ENCODE peak calls at places on chromosomes 7 and 10, in four cellular contexts. W is mesendoderm; Z is heart right ventricle; G is CD8-positive, alpha-beta memory T cell. H is an unnamed sample.

GRCh38 chr10:69838853-69839252 is 37.1 kb downstream of the COL13A1 start:
- DNase-seq in W (peak; percentile 61), Z (no peak), G (no peak), H (no peak)

GRCh38 chr7:138186951-138187351 is 110.7 kb downstream of the AKR1D1 start:
- DNase-seq in W (no peak), Z (no peak), G (no peak), H (no peak)

GRCh38 chr10:124677871-124678565 is 66.2 kb downstream of the FAM53B start:
- DNase-seq in W (no peak), Z (peak; percentile 61), G (no peak), H (peak; percentile 44)

GRCh38 chr7:66937940-66938339 is 16.9 kb downstream of the TMEM248 start:
- DNase-seq in W (no peak), Z (no peak), G (no peak), H (no peak)

GRCh38 chr7:96823274-96823673 is 113.6 kb upstream of the SEM1 start:
- DNase-seq in W (no peak), Z (no peak), G (no peak), H (no peak)

GRCh38 chr7:150379590-150380379 is 655 bp downstream of the ZNF775 start:
- DNase-seq in W (no peak), Z (no peak), G (no peak), H (no peak)

GRCh38 chr7:151439855-151440798 is at the start of gene CRYGN:
- DNase-seq in W (peak; percentile 71), Z (no peak), G (no peak), H (no peak)

GRCh38 chr10:120600871-120601644 is 144.0 kb downstream of the PLPP4 start:
- DNase-seq in W (peak; percentile 77), Z (no peak), G (no peak), H (no peak)

GRCh38 chr7:23539494-23539907 is 7.7 kb upstream of the TRA2A start:
- DNase-seq in W (no peak), Z (no peak), G (peak; percentile 26), H (no peak)

GRCh38 chr7:154785898-154786297 is 217.0 kb downstream of the PAXIP1 start:
- DNase-seq in W (no peak), Z (no peak), G (no peak), H (no peak)

GRCh38 chr7:76187246-76187645 is 14.4 kb upstream of the SRRM3 start:
- DNase-seq in W (no peak), Z (no peak), G (no peak), H (no peak)

GRCh38 chr10:86747796-86748581 is 8.4 kb upstream of the BMPR1A start:
- DNase-seq in W (no peak), Z (no peak), G (no peak), H (no peak)

GRCh38 chr10:121511943-121512342 is 86.3 kb downstream of the FGFR2 start:
- DNase-seq in W (peak; percentile 87), Z (no peak), G (no peak), H (no peak)

GRCh38 chr7:48780862-48781261 is 143.5 kb upstream of the CDC14C start:
- DNase-seq in W (no peak), Z (no peak), G (no peak), H (no peak)

GRCh38 chr7:94190599-94191061 is 186.5 kb upstream of the BET1 start:
- DNase-seq in W (no peak), Z (no peak), G (no peak), H (no peak)

GRCh38 chr7:65938336-65938895 is 43.6 kb downstream of the GUSB start:
- DNase-seq in W (no peak), Z (no peak), G (no peak), H (no peak)

GRCh38 chr10:84599254-84599653 is 270.9 kb downstream of the CCSER2 start:
- DNase-seq in W (peak; percentile 39), Z (no peak), G (no peak), H (no peak)

GRCh38 chr7:36473454-36474282 is 84.0 kb downstream of the ANLN start:
- DNase-seq in W (peak; percentile 57), Z (peak; percentile 29), G (no peak), H (peak; percentile 37)

GRCh38 chr7:106054971-106055370 is 57.1 kb downstream of the SYPL1 start:
- DNase-seq in W (peak; percentile 21), Z (no peak), G (no peak), H (no peak)

GRCh38 chr10:5948999-5949759 is 28.2 kb downstream of the IL15RA start:
- DNase-seq in W (peak; percentile 75), Z (peak; percentile 54), G (no peak), H (peak; percentile 81)

GRCh38 chr7:151884276-151885201 is 7.6 kb upstream of the PRKAG2 start:
- DNase-seq in W (no peak), Z (no peak), G (no peak), H (no peak)

GRCh38 chr10:132121511-132121830 is 55.7 kb downstream of the JAKMIP3 start:
- DNase-seq in W (no peak), Z (no peak), G (no peak), H (no peak)

GRCh38 chr10:44415121-44415520 is 30.2 kb upstream of the CXCL12 start:
- DNase-seq in W (no peak), Z (no peak), G (no peak), H (no peak)

GRCh38 chr10:78768882-78769281 is 299.9 kb upstream of the ZMIZ1 start:
- DNase-seq in W (no peak), Z (no peak), G (no peak), H (no peak)

GRCh38 chr7:70782729-70783290 is 349.1 kb upstream of the GALNT17 start:
- DNase-seq in W (no peak), Z (no peak), G (no peak), H (no peak)

GRCh38 chr10:10785627-10786333 is 231.9 kb upstream of the CELF2 start:
- DNase-seq in W (peak; percentile 82), Z (no peak), G (no peak), H (no peak)

GRCh38 chr10:129963076-129963830 is 821 bp downstream of the EBF3 start:
- DNase-seq in W (peak; percentile 86), Z (peak; percentile 40), G (no peak), H (peak; percentile 7)

GRCh38 chr7:44914992-44915607 is 29.8 kb upstream of the PURB start:
- DNase-seq in W (no peak), Z (no peak), G (peak; percentile 75), H (no peak)

DNA sequence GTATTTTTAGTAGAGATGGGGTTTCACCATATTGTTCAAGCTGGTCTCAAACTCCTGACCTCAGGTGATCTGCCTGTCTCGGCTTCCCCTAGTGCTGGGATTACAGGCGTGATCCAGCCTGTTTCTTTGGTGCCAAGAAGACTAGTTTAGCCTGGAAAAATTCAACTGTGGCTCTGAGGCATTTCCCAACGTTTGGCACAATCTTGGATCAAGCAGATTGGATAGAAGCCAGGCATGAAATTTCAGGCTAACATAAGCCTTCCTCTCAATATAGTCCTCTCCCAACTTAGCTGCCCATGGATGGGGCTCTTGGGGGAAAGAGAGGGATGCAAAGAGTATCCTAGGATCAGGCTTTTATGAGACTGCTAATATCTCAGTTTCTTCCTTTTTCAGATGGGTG is 53.8 kb downstream of the APBB1IP start:
- DNase-seq in W (no peak), Z (no peak), G (no peak), H (no peak)
- H3K4me1 ChIP-seq in W (no peaks in the 10 kb centered on the region), Z (peaks cover 8% of the 10 kb centered on the region), G (peaks cover 24% of the 10 kb centered on the region), H (no peaks in the 10 kb centered on the region)

DNA sequence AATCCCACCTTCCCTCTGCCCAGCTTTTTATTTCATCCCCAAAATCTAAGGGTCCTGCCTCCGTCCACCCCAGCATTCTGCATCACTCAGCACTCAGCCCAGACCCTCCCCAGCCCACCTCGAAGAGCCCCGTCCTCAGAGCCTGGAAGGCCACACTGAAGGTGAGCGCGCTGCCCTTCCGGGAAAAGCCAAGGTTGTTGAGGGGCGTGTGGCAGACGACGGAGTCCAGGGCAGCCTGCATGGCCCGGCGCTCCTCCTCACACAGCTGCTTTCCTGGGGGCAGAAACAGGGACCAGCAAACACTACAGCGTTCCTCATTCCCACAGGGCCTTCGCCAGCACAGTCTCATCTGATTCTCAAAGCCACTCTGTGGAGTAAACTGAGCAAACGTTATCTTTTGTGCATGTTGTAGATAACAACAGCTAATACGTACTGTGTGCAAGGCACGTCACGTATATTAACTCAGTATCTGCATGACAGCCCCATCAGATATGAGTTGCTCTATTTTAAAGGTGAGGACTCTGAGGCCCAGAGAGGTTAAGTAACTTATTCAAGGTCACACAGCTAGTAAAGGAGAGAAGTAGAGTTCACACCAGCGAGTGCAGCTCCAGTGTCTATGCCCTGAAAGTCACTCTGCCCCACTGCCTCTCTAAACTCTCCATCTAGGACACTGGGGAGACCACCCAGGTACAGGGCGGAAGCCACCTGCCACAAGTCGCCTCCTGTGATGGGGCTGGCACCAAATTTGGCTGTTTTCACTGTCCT is 2.8 kb downstream of the TRAPPC14 start:
- DNase-seq in W (no peak), Z (no peak), G (no peak), H (no peak)
- H3K4me3 ChIP-seq in W (no peak overlapping the region), Z (no peak overlapping the region), G (no peak overlapping the region), H (no peak overlapping the region)

GRCh38 chr7:41886906-41887311 is 184.0 kb upstream of the INHBA start:
- DNase-seq in W (peak; percentile 70), Z (peak; percentile 58), G (no peak), H (no peak)
- H3K4me1 ChIP-seq in W (peaks cover 2% of the 10 kb centered on the region), Z (peaks cover 24% of the 10 kb centered on the region), G (peaks cover 13% of the 10 kb centered on the region), H (no peaks in the 10 kb centered on the region)

GRCh38 chr10:73803680-73804286 is 7.6 kb downstream of the NDST2 start:
- DNase-seq in W (no peak), Z (no peak), G (no peak), H (no peak)
- H3K4me3 ChIP-seq in W (no peak overlapping the region), Z (no peak overlapping the region), G (no peak overlapping the region), H (no peak overlapping the region)

DNA sequence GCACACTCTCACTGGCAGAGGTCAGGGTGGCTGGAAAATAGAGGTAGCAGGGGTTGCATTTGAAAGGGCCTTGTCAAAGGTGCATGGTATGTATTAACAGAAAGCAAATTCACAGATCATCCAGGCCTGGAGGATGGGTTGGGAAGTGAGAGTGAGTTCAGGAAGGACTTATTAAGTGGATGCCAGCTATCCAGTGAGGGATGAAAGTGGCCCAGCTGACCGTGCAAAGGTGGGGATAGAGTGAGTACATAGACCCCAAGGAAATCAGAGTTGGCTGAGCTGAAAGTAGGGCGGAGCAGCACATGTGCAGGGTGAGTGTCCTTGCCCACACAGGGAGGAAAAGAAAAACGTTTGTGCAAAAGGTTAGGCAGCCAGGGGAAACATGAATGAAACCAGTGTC is 58.1 kb downstream of the HECW1 start:
- DNase-seq in W (peak; percentile 7), Z (no peak), G (no peak), H (no peak)
- H3K4me1 ChIP-seq in W (peaks cover 7% of the 10 kb centered on the region), Z (no peaks in the 10 kb centered on the region), G (no peaks in the 10 kb centered on the region), H (no peaks in the 10 kb centered on the region)

GRCh38 chr10:89352039-89352597 is 24.3 kb downstream of the IFIT3 start:
- DNase-seq in W (peak; percentile 54), Z (no peak), G (no peak), H (peak; percentile 76)
- H3K4me3 ChIP-seq in W (no peak overlapping the region), Z (no peak overlapping the region), G (no peak overlapping the region), H (no peak overlapping the region)

DNA sequence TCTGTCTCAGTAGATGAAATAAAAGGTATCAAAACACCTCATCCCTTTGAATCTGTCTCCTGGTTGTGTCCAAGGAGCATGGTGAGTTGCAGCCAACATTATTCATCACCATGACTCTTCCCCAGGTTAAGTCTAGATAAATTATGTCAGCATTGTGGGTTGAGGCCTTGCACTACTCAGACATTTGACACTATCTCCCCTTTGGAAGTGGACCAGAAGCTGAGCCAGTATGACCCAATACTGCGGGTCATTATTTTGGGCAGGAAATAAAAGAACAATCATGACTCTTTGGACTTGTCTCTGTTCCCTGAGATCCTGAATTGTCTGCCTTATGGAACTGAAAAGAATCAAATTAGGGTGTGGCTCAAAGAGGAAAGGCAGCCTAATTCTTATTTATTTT is 168.2 kb upstream of the FAM171A1 start:
- DNase-seq in W (no peak), Z (no peak), G (no peak), H (no peak)
- H3K4me1 ChIP-seq in W (no peaks in the 10 kb centered on the region), Z (no peaks in the 10 kb centered on the region), G (no peaks in the 10 kb centered on the region), H (no peaks in the 10 kb centered on the region)